ENCODE peak calls at places on chromosomes 12 and 14, in five cellular contexts. One of them, this sample, is unnamed.

GRCh38 chr12:51832708-51833107 is 15.8 kb downstream of the FIGNL2 start:
- DNase-seq in ureter: no peak
- DNase-seq in iPS-NIHi11: no peak
- DNase-seq in stimulated activated CD8-positive, alpha-beta memory T cell treated with anti-CD3 and anti-CD28 coated beads, Interleukin-12 subunit alpha, Interleukin-12 subunit beta, amount 100 ng/mL, for 1 hour: no peak
- DNase-seq in amygdala: no peak
- DNase-seq in this sample: no peak

GRCh38 chr14:72706485-72706884 is 187.4 kb downstream of the DPF3 start:
- DNase-seq in ureter: no peak
- DNase-seq in iPS-NIHi11: no peak
- DNase-seq in stimulated activated CD8-positive, alpha-beta memory T cell treated with anti-CD3 and anti-CD28 coated beads, Interleukin-12 subunit alpha, Interleukin-12 subunit beta, amount 100 ng/mL, for 1 hour: no peak
- DNase-seq in amygdala: no peak
- DNase-seq in this sample: no peak

GRCh38 chr12:28489256-28489655 is 299.0 kb downstream of the CCDC91 start:
- DNase-seq in ureter: no peak
- DNase-seq in iPS-NIHi11: no peak
- DNase-seq in stimulated activated CD8-positive, alpha-beta memory T cell treated with anti-CD3 and anti-CD28 coated beads, Interleukin-12 subunit alpha, Interleukin-12 subunit beta, amount 100 ng/mL, for 1 hour: no peak
- DNase-seq in amygdala: no peak
- DNase-seq in this sample: no peak

GRCh38 chr12:53381739-53382630 is 2.0 kb downstream of the SP1 start:
- DNase-seq in ureter: peak
- DNase-seq in iPS-NIHi11: peak
- DNase-seq in stimulated activated CD8-positive, alpha-beta memory T cell treated with anti-CD3 and anti-CD28 coated beads, Interleukin-12 subunit alpha, Interleukin-12 subunit beta, amount 100 ng/mL, for 1 hour: no peak
- DNase-seq in amygdala: peak
- DNase-seq in this sample: peak

GRCh38 chr14:24670594-24670993 is 36.6 kb upstream of the GZMB start:
- DNase-seq in ureter: no peak
- DNase-seq in iPS-NIHi11: no peak
- DNase-seq in stimulated activated CD8-positive, alpha-beta memory T cell treated with anti-CD3 and anti-CD28 coated beads, Interleukin-12 subunit alpha, Interleukin-12 subunit beta, amount 100 ng/mL, for 1 hour: no peak
- DNase-seq in amygdala: no peak
- DNase-seq in this sample: no peak

GRCh38 chr12:46585854-46586621 is 213.5 kb upstream of the SLC38A2 start:
- DNase-seq in ureter: peak
- DNase-seq in iPS-NIHi11: no peak
- DNase-seq in stimulated activated CD8-positive, alpha-beta memory T cell treated with anti-CD3 and anti-CD28 coated beads, Interleukin-12 subunit alpha, Interleukin-12 subunit beta, amount 100 ng/mL, for 1 hour: no peak
- DNase-seq in amygdala: no peak
- DNase-seq in this sample: no peak

GRCh38 chr14:23406244-23406643 is 1.8 kb downstream of the MYH6 start:
- DNase-seq in ureter: no peak
- DNase-seq in iPS-NIHi11: no peak
- DNase-seq in stimulated activated CD8-positive, alpha-beta memory T cell treated with anti-CD3 and anti-CD28 coated beads, Interleukin-12 subunit alpha, Interleukin-12 subunit beta, amount 100 ng/mL, for 1 hour: no peak
- DNase-seq in amygdala: no peak
- DNase-seq in this sample: no peak

GRCh38 chr12:131622422-131622955 is 88.4 kb upstream of the SFSWAP start:
- DNase-seq in ureter: no peak
- DNase-seq in iPS-NIHi11: no peak
- DNase-seq in stimulated activated CD8-positive, alpha-beta memory T cell treated with anti-CD3 and anti-CD28 coated beads, Interleukin-12 subunit alpha, Interleukin-12 subunit beta, amount 100 ng/mL, for 1 hour: no peak
- DNase-seq in amygdala: no peak
- DNase-seq in this sample: no peak

GRCh38 chr14:37546621-37547447 is 48.2 kb downstream of the FOXA1 start:
- DNase-seq in ureter: no peak
- DNase-seq in iPS-NIHi11: no peak
- DNase-seq in stimulated activated CD8-positive, alpha-beta memory T cell treated with anti-CD3 and anti-CD28 coated beads, Interleukin-12 subunit alpha, Interleukin-12 subunit beta, amount 100 ng/mL, for 1 hour: no peak
- DNase-seq in amygdala: no peak
- DNase-seq in this sample: no peak

GRCh38 chr12:98449601-98450000 is 65.8 kb upstream of the TMPO start:
- DNase-seq in ureter: no peak
- DNase-seq in iPS-NIHi11: no peak
- DNase-seq in stimulated activated CD8-positive, alpha-beta memory T cell treated with anti-CD3 and anti-CD28 coated beads, Interleukin-12 subunit alpha, Interleukin-12 subunit beta, amount 100 ng/mL, for 1 hour: no peak
- DNase-seq in amygdala: no peak
- DNase-seq in this sample: no peak

GRCh38 chr12:71958993-71959588 is 20.4 kb downstream of the TPH2 start:
- DNase-seq in ureter: no peak
- DNase-seq in iPS-NIHi11: no peak
- DNase-seq in stimulated activated CD8-positive, alpha-beta memory T cell treated with anti-CD3 and anti-CD28 coated beads, Interleukin-12 subunit alpha, Interleukin-12 subunit beta, amount 100 ng/mL, for 1 hour: no peak
- DNase-seq in amygdala: no peak
- DNase-seq in this sample: no peak

GRCh38 chr12:42332301-42332894 is 6.4 kb downstream of the PPHLN1 start:
- DNase-seq in ureter: no peak
- DNase-seq in iPS-NIHi11: peak
- DNase-seq in stimulated activated CD8-positive, alpha-beta memory T cell treated with anti-CD3 and anti-CD28 coated beads, Interleukin-12 subunit alpha, Interleukin-12 subunit beta, amount 100 ng/mL, for 1 hour: no peak
- DNase-seq in amygdala: no peak
- DNase-seq in this sample: no peak